ENCODE peak calls at places on chromosomes 4 and X, in six cellular contexts. One of them, this sample, is unnamed.
A peak's percentile ranks its signal among the peaks of the same experiment; 100 is the strongest.

GRCh38 chr4:19700951-19701350 is 550.8 kb upstream of the SLIT2 start:
- DNase-seq in activated CD4-positive, alpha-beta T cell treated with anti-CD3 and anti-CD28 coated beads, Interleukin-2, amount 50 U/mL, for 1 hour: no peak
- DNase-seq in adipocyte: no peak
- DNase-seq in mucosa of descending colon: no peak
- DNase-seq in fibroblast of mammary gland: peak; percentile 66
- DNase-seq in posterior vena cava: no peak
- DNase-seq in this sample: peak; percentile 20

GRCh38 chr4:169818063-169818679 is 60.4 kb upstream of the HPF1 start:
- DNase-seq in adipocyte: no peak
- DNase-seq in posterior vena cava: no peak
- DNase-seq in fibroblast of mammary gland: no peak
- DNase-seq in mucosa of descending colon: no peak
- DNase-seq in activated CD4-positive, alpha-beta T cell treated with anti-CD3 and anti-CD28 coated beads, Interleukin-2, amount 50 U/mL, for 1 hour: no peak
- DNase-seq in this sample: no peak

GRCh38 chr4:129239088-129239487 is 143.1 kb downstream of the C4orf33 start:
- DNase-seq in mucosa of descending colon: peak; percentile 40
- DNase-seq in posterior vena cava: no peak
- DNase-seq in adipocyte: peak; percentile 45
- DNase-seq in fibroblast of mammary gland: peak; percentile 77
- DNase-seq in activated CD4-positive, alpha-beta T cell treated with anti-CD3 and anti-CD28 coated beads, Interleukin-2, amount 50 U/mL, for 1 hour: no peak
- DNase-seq in this sample: no peak

GRCh38 chr4:2932951-2933565 is 30.1 kb downstream of the NOP14 start:
- DNase-seq in activated CD4-positive, alpha-beta T cell treated with anti-CD3 and anti-CD28 coated beads, Interleukin-2, amount 50 U/mL, for 1 hour: no peak
- DNase-seq in adipocyte: no peak
- DNase-seq in mucosa of descending colon: no peak
- DNase-seq in fibroblast of mammary gland: no peak
- DNase-seq in posterior vena cava: peak; percentile 81
- DNase-seq in this sample: no peak

GRCh38 chr4:175339100-175339707 is 421.0 kb downstream of the ADAM29 start:
- DNase-seq in adipocyte: peak; percentile 39
- DNase-seq in mucosa of descending colon: no peak
- DNase-seq in posterior vena cava: no peak
- DNase-seq in activated CD4-positive, alpha-beta T cell treated with anti-CD3 and anti-CD28 coated beads, Interleukin-2, amount 50 U/mL, for 1 hour: no peak
- DNase-seq in fibroblast of mammary gland: peak; percentile 82
- DNase-seq in this sample: peak; percentile 27

GRCh38 chr4:169268951-169269781 is 1.6 kb downstream of the SH3RF1 start:
- DNase-seq in adipocyte: peak; percentile 76
- DNase-seq in posterior vena cava: no peak
- DNase-seq in mucosa of descending colon: peak; percentile 29
- DNase-seq in fibroblast of mammary gland: peak; percentile 87
- DNase-seq in activated CD4-positive, alpha-beta T cell treated with anti-CD3 and anti-CD28 coated beads, Interleukin-2, amount 50 U/mL, for 1 hour: no peak
- DNase-seq in this sample: peak; percentile 92

GRCh38 chrX:110992611-110993010 is 103.4 kb upstream of the PAK3 start:
- DNase-seq in adipocyte: peak; percentile 36
- DNase-seq in posterior vena cava: no peak
- DNase-seq in fibroblast of mammary gland: peak; percentile 21
- DNase-seq in mucosa of descending colon: peak; percentile 31
- DNase-seq in activated CD4-positive, alpha-beta T cell treated with anti-CD3 and anti-CD28 coated beads, Interleukin-2, amount 50 U/mL, for 1 hour: peak; percentile 16
- DNase-seq in this sample: peak; percentile 19

GRCh38 chr4:167234388-167234881 is at the start of gene SPOCK3:
- DNase-seq in adipocyte: peak; percentile 79
- DNase-seq in posterior vena cava: peak; percentile 82
- DNase-seq in mucosa of descending colon: no peak
- DNase-seq in activated CD4-positive, alpha-beta T cell treated with anti-CD3 and anti-CD28 coated beads, Interleukin-2, amount 50 U/mL, for 1 hour: no peak
- DNase-seq in fibroblast of mammary gland: peak; percentile 16
- DNase-seq in this sample: peak; percentile 54

GRCh38 chr4:35182451-35182850 is 1061.9 kb downstream of the ARAP2 start:
- DNase-seq in activated CD4-positive, alpha-beta T cell treated with anti-CD3 and anti-CD28 coated beads, Interleukin-2, amount 50 U/mL, for 1 hour: no peak
- DNase-seq in posterior vena cava: no peak
- DNase-seq in fibroblast of mammary gland: no peak
- DNase-seq in adipocyte: no peak
- DNase-seq in mucosa of descending colon: no peak
- DNase-seq in this sample: no peak

GRCh38 chrX:31228415-31228832 is 156.6 kb upstream of the FTHL17 start:
- DNase-seq in adipocyte: peak; percentile 27
- DNase-seq in mucosa of descending colon: peak; percentile 15
- DNase-seq in posterior vena cava: no peak
- DNase-seq in fibroblast of mammary gland: peak; percentile 75
- DNase-seq in activated CD4-positive, alpha-beta T cell treated with anti-CD3 and anti-CD28 coated beads, Interleukin-2, amount 50 U/mL, for 1 hour: no peak
- DNase-seq in this sample: peak; percentile 76

GRCh38 chrX:122866527-122866926 is 317.6 kb upstream of the GRIA3 start:
- DNase-seq in fibroblast of mammary gland: peak; percentile 85
- DNase-seq in activated CD4-positive, alpha-beta T cell treated with anti-CD3 and anti-CD28 coated beads, Interleukin-2, amount 50 U/mL, for 1 hour: no peak
- DNase-seq in adipocyte: peak; percentile 72
- DNase-seq in posterior vena cava: no peak
- DNase-seq in mucosa of descending colon: no peak
- DNase-seq in this sample: peak; percentile 40

GRCh38 chr4:87633239-87633638 is 16.8 kb upstream of the DMP1 start:
- DNase-seq in activated CD4-positive, alpha-beta T cell treated with anti-CD3 and anti-CD28 coated beads, Interleukin-2, amount 50 U/mL, for 1 hour: no peak
- DNase-seq in adipocyte: peak; percentile 54
- DNase-seq in posterior vena cava: no peak
- DNase-seq in mucosa of descending colon: no peak
- DNase-seq in fibroblast of mammary gland: peak; percentile 53
- DNase-seq in this sample: peak; percentile 46

GRCh38 chrX:46582964-46583363 is 9.4 kb downstream of the CHST7 start:
- DNase-seq in mucosa of descending colon: no peak
- DNase-seq in adipocyte: peak; percentile 77
- DNase-seq in posterior vena cava: no peak
- DNase-seq in fibroblast of mammary gland: peak; percentile 86
- DNase-seq in activated CD4-positive, alpha-beta T cell treated with anti-CD3 and anti-CD28 coated beads, Interleukin-2, amount 50 U/mL, for 1 hour: no peak
- DNase-seq in this sample: peak; percentile 93

GRCh38 chr4:153151535-153152452 is 52.4 kb upstream of the TRIM2 start:
- DNase-seq in adipocyte: peak; percentile 50
- DNase-seq in activated CD4-positive, alpha-beta T cell treated with anti-CD3 and anti-CD28 coated beads, Interleukin-2, amount 50 U/mL, for 1 hour: peak; percentile 18
- DNase-seq in mucosa of descending colon: peak; percentile 93
- DNase-seq in posterior vena cava: no peak
- DNase-seq in fibroblast of mammary gland: no peak
- DNase-seq in this sample: peak; percentile 46

GRCh38 chrX:30904632-30905031 is 15.6 kb upstream of the TAB3 start:
- DNase-seq in activated CD4-positive, alpha-beta T cell treated with anti-CD3 and anti-CD28 coated beads, Interleukin-2, amount 50 U/mL, for 1 hour: no peak
- DNase-seq in posterior vena cava: no peak
- DNase-seq in adipocyte: peak; percentile 1
- DNase-seq in fibroblast of mammary gland: no peak
- DNase-seq in mucosa of descending colon: no peak
- DNase-seq in this sample: no peak

GRCh38 chrX:71543316-71543715 is 10.4 kb downstream of the OGT start:
- DNase-seq in activated CD4-positive, alpha-beta T cell treated with anti-CD3 and anti-CD28 coated beads, Interleukin-2, amount 50 U/mL, for 1 hour: no peak
- DNase-seq in adipocyte: peak; percentile 60
- DNase-seq in posterior vena cava: no peak
- DNase-seq in mucosa of descending colon: no peak
- DNase-seq in fibroblast of mammary gland: peak; percentile 85
- DNase-seq in this sample: no peak

GRCh38 chr4:11719879-11720278 is 291.2 kb upstream of the HS3ST1 start:
- DNase-seq in adipocyte: no peak
- DNase-seq in fibroblast of mammary gland: no peak
- DNase-seq in posterior vena cava: no peak
- DNase-seq in activated CD4-positive, alpha-beta T cell treated with anti-CD3 and anti-CD28 coated beads, Interleukin-2, amount 50 U/mL, for 1 hour: no peak
- DNase-seq in mucosa of descending colon: peak; percentile 40
- DNase-seq in this sample: no peak

GRCh38 chr4:8213121-8213520 is 14.0 kb downstream of the SH3TC1 start:
- DNase-seq in posterior vena cava: no peak
- DNase-seq in activated CD4-positive, alpha-beta T cell treated with anti-CD3 and anti-CD28 coated beads, Interleukin-2, amount 50 U/mL, for 1 hour: no peak
- DNase-seq in adipocyte: no peak
- DNase-seq in fibroblast of mammary gland: no peak
- DNase-seq in mucosa of descending colon: no peak
- DNase-seq in this sample: no peak

This sample was measured in fibroblast of lung.